ENCODE peak calls at places on chromosomes 1 and 21, in five cellular contexts. P, W, V, R and U are unnamed samples.

GRCh38 chr21:33947451-33948095 is 32.0 kb upstream of the ATP5PO start:
- DNase-seq in P (peak), W (peak), V (peak), R (peak), U (peak)

GRCh38 chr1:115925511-115925910 is 50.8 kb upstream of the SLC22A15 start:
- DNase-seq in W (no peak), V (no peak), P (no peak), R (no peak), U (no peak)

GRCh38 chr1:206582537-206583460 is 29.5 kb downstream of the EIF2D start:
- DNase-seq in P (no peak), W (no peak), R (no peak), V (no peak), U (no peak)

GRCh38 chr1:213977486-213977842 is 10.3 kb upstream of the PROX1 start:
- DNase-seq in R (no peak), W (no peak), V (peak), P (no peak), U (no peak)

GRCh38 chr21:45192332-45192731 is 95.4 kb downstream of the POFUT2 start:
- DNase-seq in V (no peak), R (no peak), P (no peak), W (no peak), U (no peak)

GRCh38 chr1:56625823-56626222 is 19.3 kb upstream of the PRKAA2 start:
- DNase-seq in R (no peak), V (no peak), P (no peak), W (no peak), U (no peak)

GRCh38 chr21:32653326-32653901 is 41.2 kb upstream of the CFAP298 start:
- DNase-seq in P (no peak), R (no peak), V (no peak), W (no peak), U (no peak)

GRCh38 chr1:165449121-165449520 is 4.2 kb upstream of the RXRG start:
- DNase-seq in P (no peak), W (no peak), R (no peak), V (no peak), U (no peak)

GRCh38 chr1:29709711-29710169 is 473.4 kb downstream of the PTPRU start:
- DNase-seq in R (no peak), P (no peak), W (no peak), V (no peak), U (no peak)

GRCh38 chr1:200334661-200335256 is 75.1 kb downstream of the ZNF281 start:
- DNase-seq in V (no peak), W (no peak), P (no peak), R (no peak), U (no peak)

GRCh38 chr1:94679336-94680007 is 137.9 kb upstream of the F3 start:
- DNase-seq in R (peak), V (no peak), P (no peak), W (no peak), U (peak)

GRCh38 chr1:81345110-81345509 is 455.6 kb upstream of the ADGRL2 start:
- DNase-seq in P (no peak), V (no peak), R (no peak), W (no peak), U (no peak)

GRCh38 chr1:77412069-77412793 is 130.4 kb downstream of the AK5 start:
- DNase-seq in V (no peak), P (no peak), R (no peak), W (no peak), U (no peak)

GRCh38 chr1:158185770-158186705 is 5.3 kb downstream of the CD1D start:
- DNase-seq in V (no peak), W (no peak), P (no peak), R (no peak), U (no peak)

GRCh38 chr1:98487620-98488019 is 173.9 kb upstream of the SNX7 start:
- DNase-seq in R (no peak), W (no peak), P (no peak), V (no peak), U (no peak)

GRCh38 chr1:41811051-41811795 is 107.5 kb downstream of the HIVEP3 start:
- DNase-seq in P (no peak), V (no peak), R (no peak), W (no peak), U (no peak)

GRCh38 chr21:39087238-39087975 is 95.8 kb downstream of the PSMG1 start:
- DNase-seq in P (no peak), R (no peak), V (no peak), W (no peak), U (no peak)

GRCh38 chr1:178548108-178548507 is 35.2 kb downstream of the TEX35 start:
- DNase-seq in W (no peak), P (no peak), V (no peak), R (no peak), U (no peak)

GRCh38 chr1:228459091-228459993 is 27.8 kb upstream of the RNF187 start:
- DNase-seq in R (peak), W (peak), P (no peak), V (peak), U (peak)

GRCh38 chr1:151875419-151876097 is 22.0 kb upstream of the THEM5 start:
- DNase-seq in R (no peak), V (no peak), W (no peak), P (no peak), U (no peak)

GRCh38 chr1:199161766-199162303 is 523.0 kb downstream of the PTPRC start:
- DNase-seq in R (no peak), P (no peak), V (no peak), W (no peak), U (no peak)

DNA sequence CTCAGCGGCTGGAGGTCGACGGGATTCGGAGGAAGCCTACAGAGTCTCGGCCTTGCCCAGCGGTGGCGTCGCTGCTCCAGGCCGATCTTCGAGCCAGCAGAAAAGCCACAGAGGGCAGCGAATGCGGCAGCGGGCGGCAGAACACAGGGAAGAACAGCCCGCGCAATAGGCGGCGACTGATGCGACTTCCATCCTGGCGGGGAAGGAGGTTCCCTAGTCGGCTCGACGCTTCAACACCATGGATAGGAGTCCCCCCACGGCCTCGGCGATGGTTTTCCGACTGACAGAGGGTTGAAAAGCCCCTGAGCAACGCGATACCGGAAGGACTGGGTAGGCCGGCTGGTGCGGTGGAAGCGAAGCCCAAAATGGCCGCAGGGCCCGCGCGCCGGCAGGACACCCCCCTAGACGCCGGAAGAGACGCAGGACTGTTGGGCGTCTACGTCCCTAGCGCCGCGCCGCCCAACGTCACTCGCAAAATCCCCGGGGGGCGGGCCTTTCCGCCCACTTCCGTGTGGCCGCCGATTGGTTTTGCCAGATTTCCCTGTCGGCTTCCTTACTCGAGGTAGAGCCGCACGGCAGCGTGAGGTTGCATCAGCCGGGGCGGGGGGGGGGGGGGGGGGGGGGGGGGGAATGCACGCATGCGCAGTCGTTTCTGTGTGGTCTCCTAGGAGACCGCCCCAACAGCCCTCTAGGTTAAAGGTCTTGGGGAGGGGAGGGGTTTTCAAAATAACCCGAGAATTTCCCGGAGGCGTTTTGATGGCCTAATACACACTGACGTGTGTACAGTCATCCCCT is at the start of gene PPP1R15B:
- DNase-seq in W (peak), R (peak), V (peak), P (peak), U (peak)
- TF ChIP-seq EP300 in W (peak), R (peak), V (peak), P (no peak), U (peak)

GRCh38 chr1:12007204-12007603 is 12.1 kb upstream of the MIIP start:
- DNase-seq in W (no peak), V (no peak), P (no peak), R (no peak), U (no peak)

GRCh38 chr1:12006167-12006921 is 13.0 kb upstream of the MIIP start:
- DNase-seq in W (no peak), R (no peak), V (no peak), P (no peak), U (no peak)

GRCh38 chr1:12001996-12002493 is 17.3 kb upstream of the MIIP start:
- DNase-seq in V (no peak), R (no peak), P (no peak), W (no peak), U (no peak)

GRCh38 chr1:12003762-12004161 is 15.5 kb upstream of the MIIP start:
- DNase-seq in P (no peak), W (no peak), V (no peak), R (no peak), U (no peak)

DNA sequence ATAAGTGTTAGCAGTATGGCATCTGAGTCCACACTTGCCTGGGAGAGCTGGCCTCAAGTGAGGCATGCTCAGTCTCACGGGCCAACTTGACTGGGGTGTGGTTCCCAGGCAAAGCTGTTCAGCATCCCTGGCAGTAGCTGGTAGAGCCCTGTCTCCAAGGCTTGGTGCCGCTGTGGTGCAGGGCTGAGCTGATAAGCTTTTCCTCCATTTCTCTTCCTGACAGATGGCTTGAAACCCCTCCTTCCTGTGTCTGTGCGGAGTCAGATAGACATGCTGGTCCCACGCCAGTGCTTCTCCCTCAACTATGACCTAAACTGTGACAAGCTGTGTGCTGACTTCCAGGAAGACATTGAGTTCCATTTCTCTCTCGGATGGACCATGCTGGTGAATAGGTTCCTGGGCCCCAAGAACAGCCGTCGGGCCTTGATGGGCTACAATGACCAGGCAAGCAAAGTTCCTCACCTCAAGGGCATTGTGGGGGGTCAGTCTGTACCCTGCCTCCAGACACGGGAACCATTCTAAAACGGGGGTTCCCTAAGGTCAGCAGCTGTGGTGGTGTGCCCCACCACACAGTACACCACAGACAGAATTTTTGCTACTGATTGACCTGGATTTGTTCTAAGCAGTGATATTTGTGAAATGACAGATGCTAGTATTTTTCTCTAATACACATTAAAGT is 13.7 kb upstream of the MIIP start:
- DNase-seq in P (no peak), V (no peak), W (no peak), R (no peak), U (no peak)
- TF ChIP-seq EP300 in P (no peak), V (no peak), W (no peak), R (no peak), U (no peak)

GRCh38 chr1:202210370-202210769 is 16.8 kb downstream of the LGR6 start:
- DNase-seq in V (no peak), W (no peak), R (no peak), P (no peak), U (no peak)
- TF ChIP-seq EP300 in V (no peak), W (no peak), R (no peak), P (no peak), U (no peak)

GRCh38 chr1:8026153-8026975 is at the start of gene ERRFI1:
- DNase-seq in W (peak), P (peak), R (peak), V (peak), U (peak)
- TF ChIP-seq EP300 in W (no peak), P (peak), R (no peak), V (peak), U (peak)